ENCODE peak calls at places on chromosomes 11 and 22, in four cellular contexts. K is Panc1, Q is pancreas, B is thoracic aorta. P is an unnamed sample.

GRCh38 chr11:123195182-123196059 is at the start of gene CLMP:
- DNase-seq in K (no peak), Q (peak), B (no peak), P (no peak)

GRCh38 chr11:77374611-77375031 is 73.1 kb upstream of the GDPD4 start:
- DNase-seq in B (no peak), K (peak), Q (no peak), P (peak)

GRCh38 chr11:66268953-66269906 is 791 bp downstream of the RAB1B start:
- DNase-seq in K (no peak), B (no peak), Q (peak), P (no peak)

GRCh38 chr11:73795925-73796632 is 8.4 kb downstream of the MRPL48 start:
- DNase-seq in Q (peak), B (no peak), K (no peak), P (no peak)

GRCh38 chr11:66277475-66278391 is at the start of gene CNIH2:
- DNase-seq in B (no peak), K (no peak), Q (peak), P (no peak)

GRCh38 chr22:24170189-24170588 is 11.1 kb upstream of the SUSD2 start:
- DNase-seq in K (no peak), B (no peak), Q (no peak), P (no peak)

GRCh38 chr11:119624102-119624615 is 104.8 kb downstream of the NECTIN1 start:
- DNase-seq in B (no peak), K (no peak), Q (peak), P (no peak)

GRCh38 chr11:47981667-47982404 is 1.5 kb downstream of the PTPRJ start:
- DNase-seq in B (no peak), K (no peak), Q (peak), P (no peak)

GRCh38 chr11:35990816-35991215 is 47.0 kb downstream of the LDLRAD3 start:
- DNase-seq in B (no peak), K (no peak), Q (no peak), P (no peak)

GRCh38 chr22:29231971-29232959 is 26.6 kb downstream of the EMID1 start:
- DNase-seq in B (no peak), Q (peak), K (no peak), P (no peak)

GRCh38 chr11:62004473-62004872 is 37.0 kb upstream of the FTH1 start:
- DNase-seq in Q (no peak), B (peak), K (no peak), P (no peak)

GRCh38 chr11:46298699-46299424 is 21.4 kb downstream of the CREB3L1 start:
- DNase-seq in Q (no peak), K (no peak), B (no peak), P (no peak)

GRCh38 chr11:62193954-62194353 is 3.9 kb downstream of the SCGB1D1 start:
- DNase-seq in Q (no peak), B (no peak), K (no peak), P (no peak)

GRCh38 chr11:96012086-96012824 is 88.3 kb upstream of the MTMR2 start:
- DNase-seq in K (peak), Q (no peak), B (no peak), P (peak)

GRCh38 chr11:117851852-117852251 is 24.6 kb downstream of the FXYD6 start:
- DNase-seq in B (no peak), K (no peak), Q (no peak), P (no peak)

GRCh38 chr22:19109198-19110063 is 12.8 kb downstream of the DGCR2 start:
- DNase-seq in Q (no peak), K (no peak), B (no peak), P (peak)

GRCh38 chr11:105109855-105110750 is 29.5 kb downstream of the CARD18 start:
- DNase-seq in K (no peak), B (no peak), Q (no peak), P (no peak)

GRCh38 chr22:50318698-50319411 is 8.0 kb downstream of the DENND6B start:
- DNase-seq in K (no peak), B (no peak), Q (no peak), P (no peak)

GRCh38 chr11:57567210-57567511 is 311 bp downstream of the UBE2L6 start:
- DNase-seq in B (no peak), K (no peak), Q (no peak), P (no peak)

GRCh38 chr11:125344846-125345705 is 151.0 kb downstream of the FEZ1 start:
- DNase-seq in Q (no peak), K (no peak), B (no peak), P (no peak)

GRCh38 chr11:62548545-62549335 is 2.1 kb upstream of the AHNAK start:
- DNase-seq in Q (no peak), K (no peak), B (no peak), P (no peak)

GRCh38 chr11:63574856-63575602 is 11.8 kb upstream of the PLAAT2 start:
- DNase-seq in Q (no peak), K (no peak), B (peak), P (no peak)

GRCh38 chr11:68096962-68097361 is 24.2 kb downstream of the CHKA start:
- DNase-seq in B (no peak), K (no peak), Q (no peak), P (no peak)
- H3K27ac ChIP-seq in B (no peak), K (no peak), Q (peak), P (no peak)

DNA sequence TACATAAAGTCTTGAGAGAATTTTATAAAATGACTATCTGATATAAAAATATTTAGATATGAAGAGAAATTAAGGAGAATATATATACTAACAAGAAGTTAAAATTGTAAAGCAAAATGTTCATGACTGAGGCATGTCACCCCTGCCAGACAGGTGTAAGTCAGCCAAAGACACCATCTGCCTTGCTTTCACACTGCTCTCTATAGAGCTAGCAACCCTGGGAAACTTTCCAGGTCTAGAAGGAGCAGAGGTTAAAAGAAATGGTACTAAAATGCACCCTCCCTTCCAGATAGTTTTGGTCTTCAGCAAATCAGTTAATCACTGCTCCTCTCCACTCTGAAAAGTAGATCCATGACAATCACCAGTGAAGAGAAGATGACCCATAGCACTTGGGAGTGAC is 16.5 kb downstream of the PPP2R1B start:
- DNase-seq in B (no peak), K (no peak), Q (no peak), P (no peak)
- H3K27ac ChIP-seq in B (no peak), K (no peak), Q (no peak), P (no peak)

GRCh38 chr22:35683560-35683959 is 34.1 kb upstream of the APOL5 start:
- DNase-seq in B (no peak), Q (no peak), K (no peak), P (no peak)

GRCh38 chr22:35685731-35686130 is 31.9 kb upstream of the APOL5 start:
- DNase-seq in Q (no peak), B (no peak), K (no peak), P (no peak)

GRCh38 chr22:35684732-35685131 is 32.9 kb upstream of the APOL5 start:
- DNase-seq in B (no peak), Q (no peak), K (no peak), P (no peak)

GRCh38 chr22:35686298-35686697 is 31.4 kb upstream of the APOL5 start:
- DNase-seq in B (no peak), K (no peak), Q (no peak), P (no peak)

GRCh38 chr22:35684270-35684700 is 33.4 kb upstream of the APOL5 start:
- DNase-seq in B (no peak), K (no peak), Q (no peak), P (no peak)
- H3K27ac ChIP-seq in B (no peak), K (no peak), Q (no peak), P (no peak)

GRCh38 chr22:20752104-20752741 is 21.7 kb upstream of the SERPIND1 start:
- DNase-seq in Q (no peak), B (no peak), K (no peak), P (no peak)

GRCh38 chr22:20760084-20760483 is 13.8 kb upstream of the SERPIND1 start:
- DNase-seq in K (no peak), B (no peak), Q (no peak), P (no peak)

GRCh38 chr22:20752873-20753272 is 21.0 kb upstream of the SERPIND1 start:
- DNase-seq in K (no peak), Q (no peak), B (no peak), P (no peak)

GRCh38 chr22:20758688-20759087 is 15.2 kb upstream of the SERPIND1 start:
- DNase-seq in K (no peak), Q (no peak), B (no peak), P (no peak)

GRCh38 chr22:20756846-20757245 is 17.1 kb upstream of the SERPIND1 start:
- DNase-seq in Q (no peak), K (no peak), B (no peak), P (no peak)
- H3K27ac ChIP-seq in Q (no peak), K (no peak), B (no peak), P (no peak)

DNA sequence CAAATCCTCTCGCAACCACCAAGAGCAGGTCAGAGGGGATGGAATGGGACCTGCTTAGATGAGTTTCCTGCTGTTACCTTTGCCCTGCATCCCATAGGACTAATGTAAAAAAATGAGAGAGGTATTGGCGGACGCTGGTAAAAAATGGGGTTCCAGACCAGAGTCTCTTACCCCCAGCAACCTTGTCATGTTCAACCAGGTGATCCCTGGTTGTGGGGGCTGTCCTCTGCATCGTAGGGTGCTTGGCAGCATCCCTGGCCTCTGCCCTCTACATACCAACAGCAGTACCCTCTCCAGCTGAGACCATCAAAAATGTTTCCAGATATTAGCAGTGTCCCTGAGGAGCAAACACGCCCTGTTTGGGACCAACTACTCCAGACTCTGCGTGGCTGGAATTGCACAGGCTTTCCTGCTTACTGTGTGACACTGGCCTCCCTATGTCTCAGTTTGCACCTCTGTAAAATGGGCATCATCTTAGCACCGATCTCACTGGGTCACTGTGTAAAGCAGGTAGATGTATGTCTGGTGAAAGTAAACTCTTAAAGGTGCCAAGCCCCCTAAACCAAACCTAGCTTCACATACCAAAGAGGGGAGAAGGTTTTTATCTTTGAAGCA is 1.5 kb downstream of the APOL6 start:
- DNase-seq in K (no peak), Q (no peak), B (no peak), P (no peak)
- H3K27ac ChIP-seq in K (peak), Q (no peak), B (no peak), P (no peak)

GRCh38 chr11:1934326-1935155 is 12.6 kb upstream of the MRPL23 start:
- DNase-seq in B (no peak), Q (peak), K (no peak), P (no peak)
- H3K27ac ChIP-seq in B (no peak), Q (no peak), K (no peak), P (no peak)

GRCh38 chr11:85170184-85170583 is 457.0 kb downstream of the DLG2 start:
- DNase-seq in B (no peak), Q (no peak), K (no peak), P (peak)
- H3K27ac ChIP-seq in B (no peak), Q (no peak), K (no peak), P (no peak)